ENCODE peak calls at places on chromosomes 6 and 20, in eight cellular contexts. One of them, this sample, is unnamed.

GRCh38 chr6:122838060-122838780 is 49.2 kb downstream of the SMPDL3A start:
- DNase-seq in astrocyte of the cerebellum: no peak
- DNase-seq in heart right ventricle: no peak
- DNase-seq in breast epithelium: no peak
- DNase-seq in astrocyte of the spinal cord: peak; percentile 25
- DNase-seq in lung: no peak
- DNase-seq in Calu3: no peak
- DNase-seq in AG04449: no peak
- DNase-seq in this sample: no peak

GRCh38 chr6:140779341-140779740 is 1353.4 kb upstream of the GJE1 start:
- DNase-seq in astrocyte of the cerebellum: no peak
- DNase-seq in heart right ventricle: no peak
- DNase-seq in breast epithelium: no peak
- DNase-seq in astrocyte of the spinal cord: no peak
- DNase-seq in lung: no peak
- DNase-seq in Calu3: no peak
- DNase-seq in AG04449: no peak
- DNase-seq in this sample: no peak

GRCh38 chr20:6636209-6637159 is 131.0 kb upstream of the BMP2 start:
- DNase-seq in astrocyte of the cerebellum: peak; percentile 59
- DNase-seq in heart right ventricle: no peak
- DNase-seq in breast epithelium: no peak
- DNase-seq in astrocyte of the spinal cord: peak; percentile 78
- DNase-seq in lung: no peak
- DNase-seq in Calu3: peak; percentile 34
- DNase-seq in AG04449: peak; percentile 7
- DNase-seq in this sample: no peak

GRCh38 chr6:30829016-30829415 is 55.3 kb upstream of the DDR1 start:
- DNase-seq in astrocyte of the cerebellum: no peak
- DNase-seq in heart right ventricle: no peak
- DNase-seq in breast epithelium: no peak
- DNase-seq in astrocyte of the spinal cord: no peak
- DNase-seq in lung: no peak
- DNase-seq in Calu3: no peak
- DNase-seq in AG04449: no peak
- DNase-seq in this sample: no peak

GRCh38 chr20:3238616-3239025 is 369 bp downstream of the SLC4A11 start:
- DNase-seq in astrocyte of the cerebellum: no peak
- DNase-seq in heart right ventricle: peak; percentile 25
- DNase-seq in breast epithelium: no peak
- DNase-seq in astrocyte of the spinal cord: no peak
- DNase-seq in lung: no peak
- DNase-seq in Calu3: peak; percentile 42
- DNase-seq in AG04449: no peak
- DNase-seq in this sample: no peak

GRCh38 chr6:158481612-158482473 is 78.0 kb upstream of the TMEM181 start:
- DNase-seq in astrocyte of the cerebellum: peak; percentile 37
- DNase-seq in heart right ventricle: no peak
- DNase-seq in breast epithelium: no peak
- DNase-seq in astrocyte of the spinal cord: peak; percentile 83
- DNase-seq in lung: no peak
- DNase-seq in Calu3: no peak
- DNase-seq in AG04449: no peak
- DNase-seq in this sample: no peak

GRCh38 chr20:37556538-37556937 is 28.9 kb upstream of the BLCAP start:
- DNase-seq in astrocyte of the cerebellum: no peak
- DNase-seq in heart right ventricle: no peak
- DNase-seq in breast epithelium: no peak
- DNase-seq in astrocyte of the spinal cord: no peak
- DNase-seq in lung: no peak
- DNase-seq in Calu3: no peak
- DNase-seq in AG04449: no peak
- DNase-seq in this sample: no peak

GRCh38 chr6:134115715-134116074 is 63.3 kb upstream of the SLC2A12 start:
- DNase-seq in astrocyte of the cerebellum: no peak
- DNase-seq in heart right ventricle: no peak
- DNase-seq in breast epithelium: no peak
- DNase-seq in astrocyte of the spinal cord: no peak
- DNase-seq in lung: no peak
- DNase-seq in Calu3: no peak
- DNase-seq in AG04449: no peak
- DNase-seq in this sample: no peak

GRCh38 chr6:10411131-10411914 is 3.6 kb downstream of the TFAP2A start:
- DNase-seq in astrocyte of the cerebellum: no peak
- DNase-seq in heart right ventricle: no peak
- DNase-seq in breast epithelium: no peak
- DNase-seq in astrocyte of the spinal cord: no peak
- DNase-seq in lung: no peak
- DNase-seq in Calu3: no peak
- DNase-seq in AG04449: no peak
- DNase-seq in this sample: no peak

GRCh38 chr20:45959956-45960630 is 11.9 kb downstream of the ZNF335 start:
- DNase-seq in astrocyte of the cerebellum: no peak
- DNase-seq in heart right ventricle: no peak
- DNase-seq in breast epithelium: no peak
- DNase-seq in astrocyte of the spinal cord: no peak
- DNase-seq in lung: no peak
- DNase-seq in Calu3: no peak
- DNase-seq in AG04449: no peak
- DNase-seq in this sample: no peak

GRCh38 chr6:124901105-124901504 is 61.1 kb upstream of the RNF217 start:
- DNase-seq in astrocyte of the cerebellum: no peak
- DNase-seq in heart right ventricle: no peak
- DNase-seq in breast epithelium: no peak
- DNase-seq in astrocyte of the spinal cord: no peak
- DNase-seq in lung: no peak
- DNase-seq in Calu3: no peak
- DNase-seq in AG04449: no peak
- DNase-seq in this sample: no peak

GRCh38 chr6:55040102-55040848 is 134.0 kb upstream of the HCRTR2 start:
- DNase-seq in astrocyte of the cerebellum: peak; percentile 91
- DNase-seq in heart right ventricle: no peak
- DNase-seq in breast epithelium: no peak
- DNase-seq in astrocyte of the spinal cord: peak; percentile 87
- DNase-seq in lung: no peak
- DNase-seq in Calu3: no peak
- DNase-seq in AG04449: peak; percentile 92
- DNase-seq in this sample: no peak

GRCh38 chr20:23211164-23211563 is 125.0 kb upstream of the CD93 start:
- DNase-seq in astrocyte of the cerebellum: no peak
- DNase-seq in heart right ventricle: no peak
- DNase-seq in breast epithelium: no peak
- DNase-seq in astrocyte of the spinal cord: no peak
- DNase-seq in lung: no peak
- DNase-seq in Calu3: no peak
- DNase-seq in AG04449: no peak
- DNase-seq in this sample: no peak

GRCh38 chr20:19993937-19994667 is 23.1 kb upstream of the NAA20 start:
- DNase-seq in astrocyte of the cerebellum: no peak
- DNase-seq in heart right ventricle: peak; percentile 52
- DNase-seq in breast epithelium: no peak
- DNase-seq in astrocyte of the spinal cord: peak; percentile 67
- DNase-seq in lung: no peak
- DNase-seq in Calu3: no peak
- DNase-seq in AG04449: no peak
- DNase-seq in this sample: no peak

GRCh38 chr20:45350217-45350616 is 2.0 kb upstream of the SDC4 start:
- DNase-seq in astrocyte of the cerebellum: peak; percentile 65
- DNase-seq in heart right ventricle: no peak
- DNase-seq in breast epithelium: no peak
- DNase-seq in astrocyte of the spinal cord: no peak
- DNase-seq in lung: no peak
- DNase-seq in Calu3: no peak
- DNase-seq in AG04449: no peak
- DNase-seq in this sample: no peak

GRCh38 chr6:138572200-138572875 is 73.0 kb upstream of the NHSL1 start:
- DNase-seq in astrocyte of the cerebellum: peak; percentile 86
- DNase-seq in heart right ventricle: peak; percentile 48
- DNase-seq in breast epithelium: peak; percentile 76
- DNase-seq in astrocyte of the spinal cord: peak; percentile 90
- DNase-seq in lung: peak; percentile 84
- DNase-seq in Calu3: peak; percentile 61
- DNase-seq in AG04449: no peak
- DNase-seq in this sample: peak; percentile 32

GRCh38 chr20:14700641-14700965 is 363.2 kb upstream of the FLRT3 start:
- DNase-seq in astrocyte of the cerebellum: no peak
- DNase-seq in heart right ventricle: no peak
- DNase-seq in breast epithelium: no peak
- DNase-seq in astrocyte of the spinal cord: peak; percentile 3
- DNase-seq in lung: no peak
- DNase-seq in Calu3: no peak
- DNase-seq in AG04449: no peak
- DNase-seq in this sample: no peak

GRCh38 chr20:371755-372542 is 8.6 kb upstream of the TRIB3 start:
- DNase-seq in astrocyte of the cerebellum: no peak
- DNase-seq in heart right ventricle: peak; percentile 72
- DNase-seq in breast epithelium: peak; percentile 71
- DNase-seq in astrocyte of the spinal cord: peak; percentile 73
- DNase-seq in lung: peak; percentile 92
- DNase-seq in Calu3: peak; percentile 83
- DNase-seq in AG04449: no peak
- DNase-seq in this sample: peak; percentile 49

GRCh38 chr6:135962731-135963130 is 111.2 kb downstream of the PDE7B start:
- DNase-seq in astrocyte of the cerebellum: peak; percentile 98
- DNase-seq in heart right ventricle: no peak
- DNase-seq in breast epithelium: peak; percentile 24
- DNase-seq in astrocyte of the spinal cord: peak; percentile 94
- DNase-seq in lung: no peak
- DNase-seq in Calu3: no peak
- DNase-seq in AG04449: no peak
- DNase-seq in this sample: no peak

GRCh38 chr20:63290677-63291472 is 2.1 kb upstream of the COL20A1 start:
- DNase-seq in astrocyte of the cerebellum: no peak
- DNase-seq in heart right ventricle: peak; percentile 34
- DNase-seq in breast epithelium: no peak
- DNase-seq in astrocyte of the spinal cord: no peak
- DNase-seq in lung: no peak
- DNase-seq in Calu3: peak; percentile 83
- DNase-seq in AG04449: no peak
- DNase-seq in this sample: peak; percentile 36
- TF ChIP-seq CTCF in astrocyte of the cerebellum: peak; percentile 65
- TF ChIP-seq CTCF in heart right ventricle: peak; percentile 31
- TF ChIP-seq CTCF in breast epithelium: peak; percentile 44
- TF ChIP-seq CTCF in astrocyte of the spinal cord: peak; percentile 73
- TF ChIP-seq CTCF in lung: no peak
- TF ChIP-seq CTCF in Calu3: peak; percentile 66
- TF ChIP-seq CTCF in AG04449: peak; percentile 92
- TF ChIP-seq CTCF in this sample: no peak

GRCh38 chr6:23180504-23181293 is 611.3 kb downstream of the HDGFL1 start:
- DNase-seq in astrocyte of the cerebellum: peak; percentile 91
- DNase-seq in heart right ventricle: peak; percentile 48
- DNase-seq in breast epithelium: no peak
- DNase-seq in astrocyte of the spinal cord: peak; percentile 86
- DNase-seq in lung: peak; percentile 57
- DNase-seq in Calu3: no peak
- DNase-seq in AG04449: peak; percentile 59
- DNase-seq in this sample: no peak
- TF ChIP-seq CTCF in astrocyte of the cerebellum: no peak
- TF ChIP-seq CTCF in heart right ventricle: no peak
- TF ChIP-seq CTCF in breast epithelium: no peak
- TF ChIP-seq CTCF in astrocyte of the spinal cord: no peak
- TF ChIP-seq CTCF in lung: no peak
- TF ChIP-seq CTCF in Calu3: no peak
- TF ChIP-seq CTCF in AG04449: no peak
- TF ChIP-seq CTCF in this sample: no peak

GRCh38 chr20:63223121-63223825 is 7.3 kb upstream of the YTHDF1 start:
- DNase-seq in astrocyte of the cerebellum: peak; percentile 18
- DNase-seq in heart right ventricle: no peak
- DNase-seq in breast epithelium: no peak
- DNase-seq in astrocyte of the spinal cord: peak; percentile 35
- DNase-seq in lung: no peak
- DNase-seq in Calu3: peak; percentile 75
- DNase-seq in AG04449: no peak
- DNase-seq in this sample: no peak

GRCh38 chr20:63223826-63224207 is 7.9 kb upstream of the YTHDF1 start:
- DNase-seq in astrocyte of the cerebellum: no peak
- DNase-seq in heart right ventricle: no peak
- DNase-seq in breast epithelium: no peak
- DNase-seq in astrocyte of the spinal cord: no peak
- DNase-seq in lung: no peak
- DNase-seq in Calu3: no peak
- DNase-seq in AG04449: no peak
- DNase-seq in this sample: no peak

GRCh38 chr20:63226020-63226943 is 9.4 kb upstream of the BIRC7 start:
- DNase-seq in astrocyte of the cerebellum: no peak
- DNase-seq in heart right ventricle: no peak
- DNase-seq in breast epithelium: no peak
- DNase-seq in astrocyte of the spinal cord: no peak
- DNase-seq in lung: no peak
- DNase-seq in Calu3: peak; percentile 36
- DNase-seq in AG04449: no peak
- DNase-seq in this sample: no peak

GRCh38 chr20:63225082-63225454 is 9.1 kb upstream of the YTHDF1 start:
- DNase-seq in astrocyte of the cerebellum: peak; percentile 5
- DNase-seq in heart right ventricle: no peak
- DNase-seq in breast epithelium: no peak
- DNase-seq in astrocyte of the spinal cord: no peak
- DNase-seq in lung: no peak
- DNase-seq in Calu3: no peak
- DNase-seq in AG04449: no peak
- DNase-seq in this sample: no peak

DNA sequence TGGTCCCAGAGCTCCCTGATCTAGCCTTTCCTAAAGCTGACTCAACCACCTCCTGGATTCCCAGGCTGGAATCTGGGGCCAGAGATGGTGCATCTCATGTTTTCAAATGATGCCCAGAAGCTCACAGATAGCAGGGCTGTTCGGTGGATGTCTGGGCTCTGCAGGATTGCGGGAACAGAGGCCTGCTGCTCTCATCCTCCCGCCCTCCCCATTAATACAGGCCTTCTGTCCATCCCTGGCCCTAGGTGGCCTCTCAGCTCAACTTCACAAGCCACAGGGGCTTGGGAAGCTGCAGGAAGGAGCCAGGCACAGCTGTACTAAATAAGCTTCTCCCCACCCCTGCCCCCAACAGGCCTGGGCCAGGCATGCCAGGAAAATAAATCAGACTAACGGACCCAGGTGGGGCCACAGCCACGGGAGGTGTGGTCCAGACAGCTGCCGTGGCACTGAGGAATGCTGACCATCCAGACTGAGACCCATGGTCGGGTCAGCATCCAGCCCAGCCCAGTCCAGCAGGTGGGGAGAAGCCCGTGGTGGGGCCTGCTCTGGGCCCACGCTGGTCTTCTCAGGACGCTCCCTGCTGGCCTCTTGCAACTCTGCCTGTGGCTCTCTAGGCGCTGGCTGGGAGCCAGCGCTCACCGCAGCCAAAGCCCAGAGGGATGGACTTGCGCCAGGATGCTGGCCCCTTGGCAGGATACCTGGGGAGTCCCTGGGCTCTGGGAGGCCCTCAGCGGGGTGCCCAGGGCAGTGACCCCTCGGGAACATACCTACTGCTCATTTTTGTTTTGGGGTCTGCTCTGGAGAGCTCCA is 8.5 kb upstream of the YTHDF1 start:
- DNase-seq in astrocyte of the cerebellum: peak; percentile 37
- DNase-seq in heart right ventricle: peak; percentile 62
- DNase-seq in breast epithelium: no peak
- DNase-seq in astrocyte of the spinal cord: peak; percentile 74
- DNase-seq in lung: no peak
- DNase-seq in Calu3: peak; percentile 82
- DNase-seq in AG04449: no peak
- DNase-seq in this sample: no peak
- TF ChIP-seq CTCF in astrocyte of the cerebellum: peak; percentile 52
- TF ChIP-seq CTCF in heart right ventricle: no peak
- TF ChIP-seq CTCF in breast epithelium: no peak
- TF ChIP-seq CTCF in astrocyte of the spinal cord: peak; percentile 44
- TF ChIP-seq CTCF in lung: no peak
- TF ChIP-seq CTCF in Calu3: no peak
- TF ChIP-seq CTCF in AG04449: peak; percentile 18
- TF ChIP-seq CTCF in this sample: no peak

GRCh38 chr6:168058691-168059551 is 20.1 kb downstream of the FRMD1 start:
- DNase-seq in astrocyte of the cerebellum: no peak
- DNase-seq in heart right ventricle: no peak
- DNase-seq in breast epithelium: no peak
- DNase-seq in astrocyte of the spinal cord: no peak
- DNase-seq in lung: no peak
- DNase-seq in Calu3: no peak
- DNase-seq in AG04449: no peak
- DNase-seq in this sample: no peak
- TF ChIP-seq CTCF in astrocyte of the cerebellum: no peak
- TF ChIP-seq CTCF in heart right ventricle: no peak
- TF ChIP-seq CTCF in breast epithelium: no peak
- TF ChIP-seq CTCF in astrocyte of the spinal cord: no peak
- TF ChIP-seq CTCF in lung: no peak
- TF ChIP-seq CTCF in Calu3: no peak
- TF ChIP-seq CTCF in AG04449: no peak
- TF ChIP-seq CTCF in this sample: no peak